ENCODE peak calls at places on chromosomes 5 and 9, in six cellular contexts. S is BJ, X is astrocyte, Y is smooth muscle cell of the brain vasculature, L is GM23248, I is neural crest cell. O is an unnamed sample.

GRCh38 chr9:107733530-107733907 is 243.9 kb upstream of the KLF4 start:
- DNase-seq in X (no peak), S (no peak), Y (no peak), L (peak), I (no peak), O (no peak)

GRCh38 chr9:61668846-61669245 is 479.0 kb downstream of the SPATA31A7 start:
- DNase-seq in L (no peak), X (no peak), I (no peak), Y (no peak), S (no peak), O (no peak)

GRCh38 chr5:157271740-157272271 is 5.9 kb downstream of the CYFIP2 start:
- DNase-seq in Y (no peak), L (no peak), S (no peak), X (no peak), I (no peak), O (no peak)

GRCh38 chr5:91280942-91281269 is 102.2 kb downstream of the ARRDC3 start:
- DNase-seq in S (no peak), I (no peak), L (no peak), Y (no peak), X (no peak), O (no peak)

GRCh38 chr5:65722575-65723424 is 795 bp downstream of the NLN start:
- DNase-seq in I (peak), S (no peak), X (peak), L (peak), Y (no peak), O (no peak)

GRCh38 chr5:94366811-94367210 is 251.6 kb downstream of the KIAA0825 start:
- DNase-seq in X (no peak), I (no peak), S (no peak), Y (no peak), L (no peak), O (no peak)

GRCh38 chr5:158451203-158451982 is 592.4 kb upstream of the CLINT1 start:
- DNase-seq in Y (peak), S (no peak), X (peak), I (no peak), L (peak), O (peak)

GRCh38 chr9:107488400-107489143 is 997 bp downstream of the KLF4 start:
- DNase-seq in X (peak), S (no peak), I (peak), Y (no peak), L (peak), O (no peak)

GRCh38 chr5:88677943-88678779 is 204.8 kb downstream of the MEF2C start:
- DNase-seq in S (no peak), Y (no peak), X (no peak), L (no peak), I (no peak), O (no peak)

GRCh38 chr5:22560115-22560514 is 293.0 kb downstream of the CDH12 start:
- DNase-seq in I (no peak), Y (no peak), S (no peak), L (peak), X (peak), O (peak)

GRCh38 chr5:124738751-124739559 is 7.5 kb downstream of the ZNF608 start:
- DNase-seq in Y (no peak), S (no peak), I (no peak), L (no peak), X (no peak), O (no peak)

GRCh38 chr9:33852216-33852826 is 35.4 kb downstream of the UBE2R2 start:
- DNase-seq in I (peak), X (no peak), Y (no peak), L (peak), S (no peak), O (no peak)

GRCh38 chr5:93874080-93874479 is 132.7 kb upstream of the POU5F2 start:
- DNase-seq in S (no peak), L (peak), X (peak), I (no peak), Y (no peak), O (no peak)

GRCh38 chr5:169626779-169627178 is 10.3 kb upstream of the DOCK2 start:
- DNase-seq in Y (no peak), L (peak), I (no peak), X (peak), S (peak), O (peak)

GRCh38 chr9:1071730-1072129 is 21.6 kb downstream of the DMRT2 start:
- DNase-seq in Y (no peak), X (no peak), L (no peak), S (no peak), I (no peak), O (no peak)

GRCh38 chr9:136901516-136902258 is 15.4 kb downstream of the TRAF2 start:
- DNase-seq in S (no peak), L (peak), X (peak), I (no peak), Y (no peak), O (peak)

GRCh38 chr9:93061260-93061751 is 2.8 kb downstream of the SUSD3 start:
- DNase-seq in L (no peak), I (no peak), Y (no peak), X (no peak), S (no peak), O (no peak)

O was measured in AG09319.